ENCODE peak calls at places on chromosomes 3 and 15, in seven cellular contexts. W is heart right ventricle; E is transverse colon; X is fibroblast of lung; P is IMR-90; I is HAP-1; K is effector memory CD4-positive, alpha-beta T cell. S is an unnamed sample. For H3K4me1, the result is how much of the 10 kb centered on the place peaks cover.

GRCh38 chr3:194632211-194632982 is 822 bp downstream of the TMEM44 start:
- DNase-seq in W (peak), E (peak), X (no peak), P (peak), I (peak), K (no peak), S (peak)

GRCh38 chr3:45939341-45939771 is 3.9 kb upstream of the CXCR6 start:
- DNase-seq in W (no peak), E (no peak), X (no peak), P (peak), I (no peak), K (no peak), S (no peak)

GRCh38 chr3:76212679-76213078 is 427.3 kb upstream of the ZNF717 start:
- DNase-seq in W (no peak), E (no peak), X (no peak), P (no peak), I (no peak), K (no peak), S (no peak)

GRCh38 chr3:129112308-129113052 is 9.1 kb downstream of the RAB43 start:
- DNase-seq in W (no peak), E (no peak), X (no peak), P (peak), I (no peak), K (no peak), S (no peak)

GRCh38 chr3:126039870-126040269 is 44.1 kb downstream of the SLC41A3 start:
- DNase-seq in W (no peak), E (no peak), X (no peak), P (no peak), I (no peak), K (no peak), S (no peak)

GRCh38 chr3:111739241-111739952 is 119.7 kb upstream of the PHLDB2 start:
- DNase-seq in W (peak), E (no peak), X (peak), P (peak), I (no peak), K (no peak), S (peak)

GRCh38 chr3:138915503-138916498 is 31.1 kb downstream of the FOXL2 start:
- DNase-seq in W (peak), E (peak), X (peak), P (peak), I (peak), K (peak), S (peak)

GRCh38 chr3:159001711-159002110 is 199.9 kb downstream of the MFSD1 start:
- DNase-seq in W (no peak), E (no peak), X (peak), P (no peak), I (no peak), K (no peak), S (no peak)

GRCh38 chr3:168467085-168467714 is 371.5 kb upstream of the GOLIM4 start:
- DNase-seq in W (no peak), E (no peak), X (peak), P (peak), I (peak), K (no peak), S (peak)

GRCh38 chr15:45638641-45639040 is 3.8 kb downstream of the SQOR start:
- DNase-seq in W (no peak), E (no peak), X (no peak), P (no peak), I (no peak), K (no peak), S (no peak)
- H3K4me1 ChIP-seq in W (under half), E (half or more), X (under half), P (under half), I (under half), K (under half), S (half or more)

GRCh38 chr3:63970596-63971468 is 52.5 kb downstream of the PSMD6 start:
- DNase-seq in W (no peak), E (no peak), X (peak), P (no peak), I (peak), K (no peak), S (peak)

GRCh38 chr3:63966871-63967270 is 54.7 kb upstream of the SCAANT1 start:
- DNase-seq in W (no peak), E (peak), X (no peak), P (no peak), I (no peak), K (no peak), S (peak)

GRCh38 chr3:63967675-63968611 is 55.4 kb downstream of the PSMD6 start:
- DNase-seq in W (no peak), E (peak), X (peak), P (peak), I (peak), K (peak), S (peak)

GRCh38 chr3:63969866-63970265 is 53.4 kb downstream of the PSMD6 start:
- DNase-seq in W (no peak), E (no peak), X (no peak), P (no peak), I (no peak), K (no peak), S (no peak)

GRCh38 chr3:63968612-63969350 is 54.5 kb downstream of the PSMD6 start:
- DNase-seq in W (no peak), E (no peak), X (peak), P (peak), I (no peak), K (no peak), S (no peak)
- H3K4me3 ChIP-seq in W (no peak), E (peak), X (no peak), P (no peak), I (no peak), K (peak), S (no peak)

DNA sequence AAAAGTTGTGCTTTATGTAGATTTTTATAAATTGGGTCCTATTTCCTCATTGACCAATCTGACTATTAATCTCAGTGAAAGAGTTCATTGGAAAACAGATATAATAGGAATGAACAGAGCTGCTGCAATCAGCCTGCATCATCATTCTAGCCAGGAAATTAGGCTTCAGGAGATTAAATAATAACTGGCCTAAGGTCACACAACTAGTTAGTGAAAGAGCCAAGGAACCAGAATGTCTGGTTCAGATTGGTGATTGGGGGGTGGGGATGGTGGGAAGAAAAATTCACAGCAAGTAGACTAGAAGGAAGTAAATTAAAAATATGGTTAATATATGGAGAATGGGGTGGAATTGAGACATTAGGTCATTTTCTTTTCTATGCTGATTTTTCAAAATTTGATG is 180.9 kb upstream of the ROPN1 start:
- DNase-seq in W (no peak), E (no peak), X (no peak), P (no peak), I (no peak), K (no peak), S (no peak)
- H3K4me1 ChIP-seq in W (under half), E (under half), X (under half), P (under half), I (under half), K (under half), S (under half)

GRCh38 chr15:70876011-70876410 is 16.2 kb downstream of the THAP10 start:
- DNase-seq in W (no peak), E (no peak), X (no peak), P (no peak), I (no peak), K (no peak), S (no peak)

GRCh38 chr15:70870066-70870465 is 16.1 kb upstream of the LARP6 start:
- DNase-seq in W (no peak), E (no peak), X (peak), P (peak), I (no peak), K (no peak), S (no peak)

GRCh38 chr15:70876683-70877082 is 15.6 kb downstream of the THAP10 start:
- DNase-seq in W (no peak), E (no peak), X (no peak), P (no peak), I (no peak), K (no peak), S (no peak)

GRCh38 chr15:70875001-70875782 is 17.0 kb downstream of the THAP10 start:
- DNase-seq in W (no peak), E (no peak), X (peak), P (peak), I (no peak), K (no peak), S (no peak)

DNA sequence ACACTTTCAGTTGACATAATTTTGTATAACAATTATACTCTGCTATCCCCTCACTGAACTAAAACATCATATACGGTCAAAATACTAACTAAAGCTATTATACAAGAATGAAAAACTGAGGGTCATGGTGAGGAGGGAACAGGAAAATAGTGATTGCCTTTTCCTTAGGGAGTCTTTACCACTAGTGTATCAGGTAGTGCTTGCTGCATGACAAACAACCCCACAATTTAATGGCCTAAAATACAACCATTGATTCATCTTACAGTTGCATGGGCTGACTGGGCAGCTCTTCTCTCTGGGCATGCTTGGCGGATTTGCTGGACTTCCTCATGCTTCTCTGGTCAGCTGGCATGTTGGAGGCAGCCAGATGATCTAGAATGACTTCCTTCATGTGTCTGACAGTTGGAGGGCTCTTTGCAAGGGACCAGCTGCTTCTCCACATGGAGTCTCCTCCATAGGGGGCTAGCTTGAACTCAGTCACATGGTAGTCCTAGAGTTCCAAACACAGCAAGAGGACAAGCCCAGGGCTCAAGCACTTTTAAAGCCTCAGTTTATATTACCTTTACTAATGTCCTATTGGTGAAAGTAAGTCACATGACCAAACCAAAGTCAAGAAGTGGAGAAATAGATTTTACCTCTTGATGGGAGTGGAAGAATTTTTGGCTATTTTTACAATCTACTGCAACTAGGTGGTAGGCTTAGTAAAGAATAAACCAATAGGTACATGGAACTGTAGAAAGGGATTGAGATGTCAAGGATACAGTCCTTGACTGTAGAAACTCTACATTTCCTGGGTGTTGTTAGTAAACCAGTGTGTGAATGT is 18.8 kb downstream of the THAP10 start:
- DNase-seq in W (no peak), E (no peak), X (no peak), P (no peak), I (no peak), K (no peak), S (no peak)
- H3K4me3 ChIP-seq in W (no peak), E (no peak), X (no peak), P (no peak), I (no peak), K (no peak), S (no peak)

GRCh38 chr3:14424711-14425573 is 22.5 kb downstream of the SLC6A6 start:
- DNase-seq in W (no peak), E (peak), X (peak), P (peak), I (no peak), K (peak), S (no peak)

GRCh38 chr3:14423963-14424362 is 21.6 kb downstream of the SLC6A6 start:
- DNase-seq in W (no peak), E (no peak), X (no peak), P (peak), I (no peak), K (no peak), S (no peak)

GRCh38 chr3:14425574-14426304 is 23.3 kb downstream of the SLC6A6 start:
- DNase-seq in W (no peak), E (peak), X (peak), P (no peak), I (no peak), K (peak), S (peak)

GRCh38 chr3:14428087-14429067 is 26.0 kb downstream of the SLC6A6 start:
- DNase-seq in W (no peak), E (no peak), X (peak), P (no peak), I (no peak), K (no peak), S (no peak)

DNA sequence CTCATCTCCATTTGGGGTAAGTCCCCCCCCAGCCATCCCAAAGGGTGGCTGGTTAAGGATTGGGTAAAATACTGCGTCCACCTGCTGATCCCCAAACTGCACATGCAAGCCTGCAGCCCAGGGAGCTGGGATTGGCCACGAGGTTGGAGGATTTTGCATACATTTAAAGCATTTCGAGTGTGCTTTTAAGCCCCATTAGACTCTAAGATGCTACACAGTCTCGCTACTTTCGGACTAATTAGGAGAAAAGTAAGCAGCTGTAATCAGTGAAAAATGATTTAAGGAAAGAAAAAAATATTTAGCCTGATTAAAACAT is 23.9 kb downstream of the SLC6A6 start:
- DNase-seq in W (no peak), E (no peak), X (no peak), P (no peak), I (no peak), K (no peak), S (no peak)
- H3K4me1 ChIP-seq in W (under half), E (under half), X (under half), P (under half), I (under half), K (half or more), S (under half)

GRCh38 chr3:140870351-140870750 is 71.3 kb upstream of the SLC25A36 start:
- DNase-seq in W (no peak), E (no peak), X (no peak), P (no peak), I (no peak), K (no peak), S (no peak)
- H3K4me3 ChIP-seq in W (no peak), E (no peak), X (no peak), P (no peak), I (no peak), K (no peak), S (no peak)

S was measured in mucosa of descending colon.